ENCODE peak calls at places on chromosomes 16 and 17, in six cellular contexts. Z, U, I, J, Y and L are unnamed samples. For H3K36me3, the result is how much of the 10 kb centered on the place peaks cover.

GRCh38 chr17:43839670-43840101 is 6.7 kb upstream of the MPP3 start:
- DNase-seq in Y (no peak), U (no peak), Z (peak), I (no peak), J (no peak), L (no peak)

GRCh38 chr16:76059186-76059585 is 218.0 kb upstream of the CNTNAP4 start:
- DNase-seq in Y (no peak), I (no peak), J (no peak), Z (no peak), U (no peak), L (no peak)

GRCh38 chr17:56593741-56594527 is 435 bp downstream of the NOG start:
- DNase-seq in Z (peak), J (peak), Y (peak), U (peak), I (no peak), L (peak)

GRCh38 chr17:78629436-78629995 is 52.3 kb upstream of the DNAH17 start:
- DNase-seq in Y (no peak), U (no peak), I (no peak), Z (no peak), J (no peak), L (no peak)

GRCh38 chr16:84471966-84472365 is 32.5 kb downstream of the MEAK7 start:
- DNase-seq in U (no peak), J (no peak), Z (no peak), Y (no peak), I (no peak), L (no peak)

GRCh38 chr16:24820522-24820921 is 25.2 kb upstream of the SLC5A11 start:
- DNase-seq in I (no peak), J (no peak), Y (peak), Z (no peak), U (no peak), L (peak)

GRCh38 chr16:57607676-57608461 is 20.6 kb upstream of the ADGRG1 start:
- DNase-seq in I (no peak), Y (no peak), U (no peak), Z (no peak), J (no peak), L (no peak)

GRCh38 chr17:57811633-57812280 is 38.1 kb downstream of the MRPS23 start:
- DNase-seq in Y (no peak), I (no peak), Z (no peak), J (no peak), U (no peak), L (no peak)

GRCh38 chr16:52460652-52461172 is 86.2 kb downstream of the TOX3 start:
- DNase-seq in U (no peak), Y (no peak), J (no peak), Z (no peak), I (no peak), L (no peak)

GRCh38 chr16:49431040-49431439 is 57.4 kb downstream of the C16orf78 start:
- DNase-seq in U (no peak), Z (no peak), I (no peak), Y (no peak), J (no peak), L (no peak)

GRCh38 chr17:70298929-70299529 is 129.7 kb downstream of the KCNJ2 start:
- DNase-seq in J (no peak), Y (no peak), Z (no peak), U (no peak), I (no peak), L (no peak)

GRCh38 chr17:3798273-3799180 is 2.5 kb downstream of the ITGAE start:
- DNase-seq in Y (no peak), I (no peak), Z (no peak), U (peak), J (no peak), L (no peak)

GRCh38 chr17:36092228-36092627 is 2.3 kb upstream of the CCL3 start:
- DNase-seq in J (no peak), U (no peak), Z (no peak), I (no peak), Y (no peak), L (no peak)

GRCh38 chr17:64326420-64327054 is 63.5 kb upstream of the TEX2 start:
- DNase-seq in Y (peak), I (no peak), U (peak), Z (peak), J (no peak), L (no peak)

GRCh38 chr17:19716108-19717030 is at the start of gene SLC47A2:
- DNase-seq in I (no peak), U (no peak), Z (peak), Y (no peak), J (no peak), L (no peak)

GRCh38 chr17:8514801-8515200 is 79.1 kb downstream of the NDEL1 start:
- DNase-seq in J (no peak), I (no peak), Y (no peak), Z (no peak), U (no peak), L (no peak)

GRCh38 chr17:71163121-71163812 is 957.6 kb upstream of the SOX9 start:
- DNase-seq in J (no peak), U (no peak), I (no peak), Y (no peak), Z (no peak), L (peak)

DNA sequence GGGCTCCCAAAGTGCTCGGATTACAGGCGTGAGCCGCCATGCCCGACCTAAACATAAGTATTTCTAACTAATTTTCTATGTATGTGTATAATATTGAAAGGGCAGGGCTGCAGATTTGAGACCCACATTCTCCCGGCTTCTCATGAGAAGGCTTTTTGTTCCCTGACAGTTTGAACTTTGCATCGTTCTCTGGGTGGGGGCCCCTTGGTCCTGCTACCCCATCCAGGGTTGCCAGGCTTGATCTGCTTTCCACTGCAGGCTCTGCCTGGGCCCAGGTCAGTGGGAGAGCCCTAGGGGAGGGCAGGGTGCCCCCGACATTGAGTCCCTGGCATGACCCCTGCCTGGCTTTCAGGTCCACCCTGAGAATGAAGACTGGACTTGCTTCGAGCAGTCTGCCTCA is 32.3 kb downstream of the SEC14L5 start:
- DNase-seq in Y (no peak), U (no peak), J (no peak), I (no peak), Z (no peak), L (no peak)
- H3K36me3 ChIP-seq in Y (under half), U (under half), J (under half), I (under half), Z (under half), L (under half)

GRCh38 chr17:17797119-17797809 is 39.5 kb downstream of the SREBF1 start:
- DNase-seq in I (no peak), J (no peak), U (no peak), Z (no peak), Y (no peak), L (no peak)
- H3K36me3 ChIP-seq in I (under half), J (under half), U (under half), Z (under half), Y (under half), L (half or more)

DNA sequence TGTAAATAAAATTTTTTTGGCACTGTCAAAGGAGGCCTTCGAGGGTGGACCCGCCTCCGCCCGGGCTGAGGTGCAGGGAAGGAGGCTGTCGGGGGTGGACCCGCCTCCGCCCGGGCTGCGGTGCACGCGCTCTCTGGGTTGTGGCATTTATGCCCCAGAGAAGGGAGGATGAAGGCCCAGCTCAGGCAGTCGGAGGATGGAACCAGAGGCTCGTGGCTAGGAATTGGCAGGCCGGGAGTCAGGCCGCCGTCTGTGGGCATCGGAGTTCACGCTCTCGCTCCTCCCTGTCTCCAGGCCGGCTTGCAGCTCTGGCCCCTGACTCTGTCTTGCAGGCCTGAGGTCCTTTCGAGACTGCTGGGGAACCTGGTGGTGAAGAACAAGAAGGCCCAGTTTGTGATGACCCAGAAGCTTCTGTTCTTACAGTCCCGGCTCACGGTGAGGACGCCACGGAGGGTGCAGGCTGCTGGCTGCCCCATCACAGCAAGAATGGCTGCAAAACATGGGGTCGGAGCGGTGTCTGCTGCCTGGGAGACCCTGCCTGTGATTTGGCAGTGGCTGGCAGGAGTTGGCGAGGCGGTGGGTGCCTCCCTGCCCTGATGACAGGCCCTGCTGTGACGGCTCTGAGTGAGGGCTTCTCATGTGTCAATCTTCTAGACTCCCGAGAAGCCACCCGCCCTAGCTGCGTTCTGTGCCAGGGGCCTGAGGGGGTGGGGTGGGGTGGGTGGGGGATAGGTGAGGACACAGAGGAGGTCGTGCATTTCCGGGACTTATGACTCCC is 5.9 kb downstream of the TELO2 start:
- DNase-seq in I (no peak), J (no peak), Z (no peak), Y (no peak), U (no peak), L (no peak)
- H3K36me3 ChIP-seq in I (under half), J (half or more), Z (under half), Y (under half), U (under half), L (under half)

GRCh38 chr17:6596941-6597340 is 40.6 kb upstream of the PITPNM3 start:
- DNase-seq in Z (no peak), U (no peak), Y (no peak), I (no peak), J (no peak), L (no peak)
- H3K36me3 ChIP-seq in Z (under half), U (under half), Y (under half), I (under half), J (half or more), L (under half)

DNA sequence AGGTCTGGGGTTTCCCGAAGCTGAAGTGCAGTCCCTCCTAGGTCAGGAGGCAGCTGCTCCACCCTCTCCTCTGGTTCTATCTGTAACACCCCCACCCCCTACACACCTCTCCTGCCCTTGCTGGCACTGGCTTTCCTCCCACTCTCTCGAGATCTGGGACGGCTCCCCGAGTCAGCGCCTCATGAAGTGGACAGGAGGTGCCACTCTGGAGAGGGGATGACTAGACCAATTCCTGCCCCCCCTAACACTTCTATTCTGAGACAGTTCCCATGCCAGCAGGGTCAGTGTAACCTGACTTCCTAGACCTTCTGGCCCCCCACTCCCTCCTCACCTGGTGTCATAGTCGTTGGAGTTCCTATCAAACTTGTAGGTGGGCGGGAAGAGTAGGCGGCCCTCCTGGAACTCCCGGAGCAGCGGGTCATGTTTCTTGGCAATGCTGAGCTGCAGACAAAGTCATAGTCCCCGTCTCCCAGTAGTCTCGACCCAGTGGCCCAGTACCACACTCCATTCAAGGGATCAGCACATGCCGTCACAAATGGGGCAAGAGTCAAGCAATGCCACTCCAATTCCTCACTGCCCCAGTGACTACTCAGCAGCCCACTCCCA is 9.7 kb downstream of the INPP5K start:
- DNase-seq in Y (no peak), Z (peak), U (no peak), I (no peak), J (no peak), L (no peak)
- H3K36me3 ChIP-seq in Y (under half), Z (under half), U (under half), I (under half), J (under half), L (under half)

GRCh38 chr17:51203838-51204237 is 37.6 kb downstream of the NME2 start:
- DNase-seq in J (no peak), U (no peak), Y (no peak), Z (no peak), I (no peak), L (no peak)
- H3K36me3 ChIP-seq in J (half or more), U (under half), Y (under half), Z (under half), I (half or more), L (under half)

DNA sequence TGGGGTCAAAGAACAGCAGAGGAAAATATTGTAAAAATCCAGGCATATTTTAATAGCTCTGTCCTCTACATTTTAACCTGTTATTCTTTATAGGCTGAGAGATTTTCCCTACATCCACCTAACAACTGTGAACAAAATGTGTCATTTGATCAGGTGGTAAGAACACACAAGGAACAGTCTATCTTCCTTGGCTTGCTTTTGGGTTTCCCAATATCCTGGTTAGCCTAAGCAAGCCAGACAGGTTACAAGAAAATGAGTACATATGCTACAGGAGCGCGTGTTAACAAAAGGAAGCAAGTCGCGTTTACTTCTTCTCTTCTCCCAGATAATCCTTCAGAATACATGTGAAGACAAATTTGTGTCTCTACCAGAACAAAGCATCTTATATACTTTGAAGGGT is 31.0 kb upstream of the PITPNM3 start:
- DNase-seq in Z (no peak), I (no peak), U (no peak), Y (no peak), J (no peak), L (no peak)
- H3K36me3 ChIP-seq in Z (under half), I (under half), U (under half), Y (under half), J (half or more), L (under half)

GRCh38 chr16:70161350-70161749 is 12.2 kb upstream of the CLEC18C start:
- DNase-seq in I (no peak), U (no peak), J (no peak), Y (peak), Z (no peak), L (no peak)

GRCh38 chr16:70159355-70160348 is 13.9 kb upstream of the CLEC18C start:
- DNase-seq in U (no peak), J (no peak), Y (peak), Z (no peak), I (no peak), L (no peak)

GRCh38 chr16:70162041-70162451 is 11.5 kb upstream of the CLEC18C start:
- DNase-seq in U (no peak), Z (no peak), J (no peak), Y (peak), I (peak), L (peak)

GRCh38 chr16:70160388-70160787 is 13.2 kb upstream of the CLEC18C start:
- DNase-seq in Y (no peak), Z (no peak), U (no peak), I (no peak), J (no peak), L (no peak)

GRCh38 chr16:70160821-70161220 is 12.8 kb upstream of the CLEC18C start:
- DNase-seq in J (no peak), Y (no peak), U (no peak), I (no peak), Z (no peak), L (no peak)
- H3K36me3 ChIP-seq in J (half or more), Y (under half), U (under half), I (under half), Z (under half), L (under half)

DNA sequence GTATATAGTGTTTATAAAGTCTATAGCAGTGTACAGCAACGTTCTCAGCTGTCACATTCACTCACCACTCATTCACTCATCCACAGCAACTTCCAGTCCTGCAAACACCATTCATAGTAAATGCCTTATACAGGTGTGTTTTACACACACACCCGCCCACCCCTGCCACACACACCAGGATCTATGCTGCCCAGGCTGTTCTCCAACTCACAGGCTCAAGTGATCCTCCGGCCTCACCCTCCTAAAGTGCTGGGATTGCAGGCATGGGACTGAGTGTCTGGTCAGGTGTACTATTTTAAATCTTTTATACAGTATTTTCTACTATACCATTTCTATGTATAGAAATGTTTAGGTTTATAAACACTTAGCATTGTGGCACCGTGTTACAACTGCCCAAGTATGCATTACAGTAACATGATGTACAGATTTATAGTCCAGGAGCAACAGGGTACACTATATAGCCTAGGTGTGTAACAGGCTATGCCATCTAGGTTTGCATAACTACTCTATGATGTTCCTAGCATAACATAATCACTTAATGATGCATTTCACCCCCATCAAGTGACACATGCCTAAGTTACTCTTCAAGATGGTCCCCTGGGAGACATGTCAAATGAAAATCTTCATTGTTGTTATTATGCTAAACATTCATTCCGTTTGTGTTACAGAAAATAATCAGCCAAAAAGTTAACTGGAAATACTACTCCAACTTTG is 42.5 kb downstream of the CREBBP start:
- DNase-seq in I (no peak), U (no peak), Y (no peak), Z (no peak), J (no peak), L (no peak)
- H3K36me3 ChIP-seq in I (under half), U (under half), Y (under half), Z (under half), J (under half), L (under half)